ENCODE peak calls at places on chromosome 21, in four cellular contexts. A is CD8-positive, alpha-beta T cell; I is GM10248; J is colonic mucosa. T is an unnamed sample.

GRCh38 chr21:28781602-28782274 is 210.9 kb downstream of the LTN1 start:
- DNase-seq in J (no peak), I (peak; percentile 10), A (no peak), T (no peak)

GRCh38 chr21:20875741-20876140 is 122.5 kb upstream of the NCAM2 start:
- DNase-seq in A (no peak), J (no peak), I (no peak), T (no peak)

GRCh38 chr21:28509031-28509430 is 483.6 kb downstream of the LTN1 start:
- DNase-seq in I (no peak), J (no peak), A (no peak), T (no peak)

GRCh38 chr21:35201288-35201687 is 152.2 kb upstream of the RUNX1 start:
- DNase-seq in J (no peak), I (no peak), A (no peak), T (no peak)

GRCh38 chr21:43609501-43610340 is 49.6 kb downstream of the HSF2BP start:
- DNase-seq in J (peak; percentile 82), A (no peak), I (no peak), T (no peak)

GRCh38 chr21:18725653-18726052 is 322.1 kb upstream of the TMPRSS15 start:
- DNase-seq in A (no peak), I (no peak), J (no peak), T (no peak)

GRCh38 chr21:33339135-33339534 is 14.4 kb downstream of the IFNAR1 start:
- DNase-seq in J (no peak), A (no peak), I (no peak), T (no peak)

GRCh38 chr21:27476696-27477095 is 509.8 kb upstream of the ADAMTS5 start:
- DNase-seq in I (no peak), A (no peak), J (no peak), T (no peak)

GRCh38 chr21:32524010-32524719 is 61.2 kb downstream of the TCP10L start:
- DNase-seq in I (no peak), J (no peak), A (no peak), T (no peak)

GRCh38 chr21:33640697-33641338 is 723 bp downstream of the CRYZL1 start:
- DNase-seq in I (no peak), A (no peak), J (peak; percentile 31), T (no peak)

GRCh38 chr21:9767592-9768375 is 753.6 kb upstream of the TPTE start:
- DNase-seq in A (no peak), I (no peak), J (no peak), T (no peak)

GRCh38 chr21:46284722-46285121 is 689 bp downstream of the MCM3AP start:
- DNase-seq in A (no peak), I (no peak), J (no peak), T (no peak)

GRCh38 chr21:46287541-46287940 is 1.4 kb downstream of the YBEY start:
- DNase-seq in I (no peak), J (no peak), A (no peak), T (no peak)

GRCh38 chr21:46286668-46286982 is 483 bp downstream of the YBEY start:
- DNase-seq in I (no peak), A (no peak), J (no peak), T (no peak)

GRCh38 chr21:46285206-46285661 is at the start of gene MCM3AP:
- DNase-seq in I (no peak), A (no peak), J (no peak), T (no peak)

DNA sequence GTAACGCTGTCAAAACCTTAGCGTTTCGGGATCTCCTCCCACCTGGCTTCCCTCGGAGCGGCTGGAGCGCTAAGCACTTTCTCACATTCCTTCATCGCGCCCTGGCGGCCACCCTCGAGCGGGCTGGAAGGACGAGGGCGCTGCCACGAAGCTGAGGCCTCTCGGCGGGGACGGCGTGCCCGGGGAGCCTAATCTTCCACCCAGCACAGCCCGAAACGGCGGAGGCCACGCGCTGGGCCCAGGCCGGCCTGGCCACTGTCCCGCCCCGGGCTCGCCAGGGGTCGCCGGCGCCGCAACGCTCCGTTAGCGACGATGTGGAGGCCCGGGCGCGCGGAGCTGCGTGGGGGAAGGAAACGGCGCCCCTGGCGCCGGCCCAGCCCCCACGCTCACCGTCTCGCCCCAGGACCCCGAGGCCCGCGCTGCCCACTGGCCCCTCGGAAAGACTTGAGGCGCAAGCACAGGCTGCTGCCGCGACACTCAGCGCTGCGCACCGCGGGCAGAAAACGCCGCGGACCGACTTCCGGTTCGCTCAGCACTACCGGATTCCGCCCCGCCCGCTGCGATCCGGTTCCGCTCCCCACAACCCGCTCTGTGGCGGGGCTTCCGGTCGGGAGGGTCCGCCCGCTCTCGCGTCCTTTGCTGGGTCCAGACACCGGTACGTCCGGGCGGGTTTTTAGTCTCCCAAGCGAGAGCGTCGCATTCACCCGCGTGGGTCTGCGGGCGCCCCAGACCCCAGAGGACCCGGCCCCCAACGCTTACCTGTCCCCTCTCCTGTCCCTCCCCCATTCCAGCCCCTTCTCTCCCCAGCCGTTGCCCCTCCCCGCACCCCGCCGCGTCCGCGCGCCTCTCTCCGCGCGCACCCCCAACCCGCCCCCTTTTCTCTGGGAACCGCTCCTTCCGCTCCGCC is at the start of gene YBEY:
- DNase-seq in A (peak; percentile 80), I (peak; percentile 97), J (peak; percentile 91), T (peak; percentile 98)
- TF ChIP-seq CTCF in A (peak; percentile 43), I (peak; percentile 55), J (no peak), T (peak; percentile 49)

DNA sequence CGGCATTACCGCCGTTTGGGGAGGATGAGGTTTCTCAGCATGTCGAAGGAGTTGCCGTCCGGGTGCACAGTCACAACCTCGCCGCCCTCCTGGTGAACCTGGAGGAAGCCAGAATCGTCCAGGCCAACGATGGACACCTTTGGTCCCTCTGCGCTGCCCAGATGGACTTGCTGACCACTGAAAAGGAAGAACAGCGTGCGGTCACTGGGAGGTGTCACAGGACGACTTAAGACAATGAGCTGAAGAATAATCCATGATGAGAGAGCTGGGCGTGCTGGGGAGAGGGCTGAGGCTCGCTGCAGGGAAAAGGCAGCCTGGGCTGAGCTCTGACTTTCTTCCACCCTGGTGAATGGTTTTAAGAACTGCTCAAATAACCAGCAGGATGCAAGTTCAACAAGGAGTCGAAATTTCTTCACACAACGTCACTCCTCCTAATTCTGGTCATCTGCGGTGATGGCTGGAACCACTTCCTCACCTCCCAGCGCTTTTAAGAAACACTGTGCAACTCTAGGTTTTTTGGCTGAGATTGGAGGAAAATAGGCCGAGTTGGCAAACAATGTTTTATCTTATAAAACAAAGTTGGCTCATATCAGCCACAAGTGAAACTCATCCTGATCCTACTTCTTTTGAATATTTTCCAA is 55.4 kb downstream of the SIM2 start:
- DNase-seq in A (no peak), I (no peak), J (no peak), T (no peak)
- TF ChIP-seq CTCF in A (no peak), I (no peak), J (no peak), T (no peak)

GRCh38 chr21:16455526-16455925 is 725.7 kb downstream of the USP25 start:
- DNase-seq in J (no peak), A (no peak), I (no peak), T (no peak)

GRCh38 chr21:16455978-16456377 is 726.2 kb downstream of the USP25 start:
- DNase-seq in J (no peak), I (no peak), A (no peak), T (no peak)

GRCh38 chr21:16457498-16457897 is 727.7 kb downstream of the USP25 start:
- DNase-seq in A (no peak), J (no peak), I (no peak), T (no peak)

GRCh38 chr21:16454371-16454770 is 724.6 kb downstream of the USP25 start:
- DNase-seq in A (no peak), I (no peak), J (no peak), T (no peak)
- TF ChIP-seq CTCF in A (no peak), I (no peak), J (no peak), T (no peak)

GRCh38 chr21:42574234-42575027 is 60.8 kb downstream of the SLC37A1 start:
- DNase-seq in J (no peak), I (no peak), A (no peak), T (no peak)
- TF ChIP-seq CTCF in J (no peak), I (no peak), A (no peak), T (no peak)

GRCh38 chr21:23936224-23936623 is 1671.1 kb downstream of the MRPL39 start:
- DNase-seq in I (no peak), A (no peak), J (no peak), T (no peak)
- TF ChIP-seq CTCF in I (peak; percentile 7), A (no peak), J (no peak), T (peak; percentile 30)

GRCh38 chr21:31346256-31346821 is 2.3 kb upstream of the TIAM1 start:
- DNase-seq in I (no peak), J (no peak), A (no peak), T (no peak)

GRCh38 chr21:31343680-31344480 is at the start of gene TIAM1:
- DNase-seq in J (peak; percentile 46), A (no peak), I (no peak), T (no peak)

GRCh38 chr21:31348188-31348587 is 4.1 kb upstream of the TIAM1 start:
- DNase-seq in J (no peak), A (no peak), I (no peak), T (no peak)

GRCh38 chr21:31349208-31349607 is 5.1 kb upstream of the TIAM1 start:
- DNase-seq in I (no peak), A (no peak), J (no peak), T (no peak)

GRCh38 chr21:31347435-31348032 is 3.5 kb upstream of the TIAM1 start:
- DNase-seq in A (no peak), J (no peak), I (no peak), T (no peak)
- TF ChIP-seq CTCF in A (no peak), J (peak; percentile 30), I (peak; percentile 26), T (no peak)

DNA sequence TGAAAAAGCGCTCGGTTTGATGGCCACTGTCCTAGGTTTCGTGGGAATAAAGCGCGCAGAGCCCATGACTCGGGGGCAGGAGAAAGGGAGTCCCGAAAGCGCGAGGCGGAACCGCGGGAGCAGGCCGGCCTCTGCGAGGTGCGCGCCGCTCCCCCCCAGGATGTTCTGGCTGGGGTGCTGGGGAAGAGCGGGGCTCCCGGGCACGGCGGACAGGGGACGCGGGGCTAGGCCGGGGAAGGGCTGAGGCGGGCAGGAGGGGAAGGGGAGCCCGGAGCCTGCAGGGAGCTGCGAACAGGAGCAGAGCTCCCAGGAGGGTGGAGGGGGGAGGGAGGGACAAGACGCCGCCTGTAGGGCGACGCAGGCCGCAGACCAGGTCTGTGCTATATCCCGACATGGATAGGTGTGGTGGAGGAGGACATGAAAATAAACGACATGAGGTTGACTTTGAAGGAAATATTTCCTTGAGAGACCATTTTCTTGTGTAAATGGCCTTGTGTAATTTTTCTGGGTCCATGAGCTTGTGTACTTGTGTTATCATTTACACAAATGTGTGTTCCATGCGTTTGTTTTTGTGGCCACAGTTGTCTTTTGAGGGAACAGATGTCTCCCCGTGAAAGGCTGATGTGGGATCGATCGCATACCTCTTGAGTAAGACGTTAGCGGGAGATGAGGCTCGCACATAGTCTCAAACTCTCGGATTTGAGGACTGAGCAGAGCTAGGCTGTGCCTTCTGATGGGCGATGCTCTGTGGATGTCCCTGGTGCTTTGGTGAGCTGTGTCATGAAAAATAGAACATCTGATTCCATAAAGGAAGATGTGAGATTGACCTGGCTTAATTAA is 1.3 kb downstream of the PCNT start:
- DNase-seq in I (peak; percentile 60), A (peak; percentile 25), J (peak; percentile 60), T (peak; percentile 57)
- TF ChIP-seq CTCF in I (peak; percentile 26), A (no peak), J (no peak), T (peak; percentile 40)

GRCh38 chr21:44718571-44718970 is 7.2 kb upstream of the TSPEAR start:
- DNase-seq in I (no peak), J (no peak), A (no peak), T (no peak)
- TF ChIP-seq CTCF in I (no peak), J (no peak), A (no peak), T (no peak)

GRCh38 chr21:40014394-40014793 is 147.2 kb downstream of the PCP4 start:
- DNase-seq in J (no peak), I (no peak), A (no peak), T (no peak)
- TF ChIP-seq CTCF in J (no peak), I (no peak), A (no peak), T (no peak)

T was measured in GM13977.